ENCODE peak calls at places on chromosomes 5 and 9, in four cellular contexts. P is vagina, K is cardiac muscle cell, U is HCT116. N is an unnamed sample.

GRCh38 chr5:74810915-74811314 is 43.9 kb downstream of the NSA2 start:
- DNase-seq in P (no peak), K (no peak), U (no peak), N (no peak)

GRCh38 chr9:6226696-6227095 is 11.1 kb downstream of the IL33 start:
- DNase-seq in P (no peak), K (peak; percentile 85), U (no peak), N (no peak)

GRCh38 chr5:31048975-31049290 is 144.6 kb upstream of the CDH6 start:
- DNase-seq in P (no peak), K (peak; percentile 48), U (no peak), N (no peak)

GRCh38 chr9:16152276-16153065 is 599.6 kb downstream of the CCDC171 start:
- DNase-seq in P (peak; percentile 72), K (no peak), U (no peak), N (no peak)

GRCh38 chr9:92664394-92665152 is 5.4 kb downstream of the IPPK start:
- DNase-seq in P (peak; percentile 77), K (no peak), U (no peak), N (peak; percentile 6)

GRCh38 chr5:44807269-44807668 is 1.5 kb upstream of the MRPS30 start:
- DNase-seq in P (no peak), K (no peak), U (no peak), N (no peak)

GRCh38 chr5:14662721-14663120 is 1.8 kb upstream of the OTULIN start:
- DNase-seq in P (no peak), K (no peak), U (no peak), N (no peak)

GRCh38 chr5:109852371-109853160 is 162.8 kb downstream of the MAN2A1 start:
- DNase-seq in P (no peak), K (peak; percentile 11), U (no peak), N (peak; percentile 24)

GRCh38 chr5:5271606-5272321 is 131.6 kb downstream of the ADAMTS16 start:
- DNase-seq in P (no peak), K (peak; percentile 33), U (no peak), N (no peak)

GRCh38 chr5:5793560-5793959 is 371.1 kb downstream of the ICE1 start:
- DNase-seq in P (no peak), K (no peak), U (no peak), N (no peak)

DNA sequence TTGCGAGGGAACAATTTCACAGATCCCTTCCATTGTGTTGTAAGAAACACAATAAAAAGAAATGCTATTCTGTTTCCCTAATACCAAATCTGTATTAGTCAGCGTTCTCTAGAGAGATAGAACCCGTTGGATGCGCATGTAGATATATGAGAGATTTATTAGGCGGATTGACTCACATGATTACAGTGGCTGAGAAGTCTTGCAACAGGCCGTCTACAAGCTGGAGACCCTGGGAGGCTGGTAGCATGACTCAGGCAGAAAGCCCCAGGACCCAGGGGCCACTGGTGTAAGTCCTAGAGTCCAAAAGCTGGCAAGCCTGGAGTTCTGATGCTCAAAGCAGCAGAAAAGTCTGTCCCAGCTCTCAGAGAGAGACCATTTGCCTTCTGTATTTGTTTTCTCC is 18.4 kb upstream of the IL17B start:
- DNase-seq in P (no peak), K (peak; percentile 95), U (no peak), N (no peak)
- H3K4me1 ChIP-seq in P (peaks cover 16% of the 10 kb centered on the region), K (peaks cover 13% of the 10 kb centered on the region), U (peaks cover 5% of the 10 kb centered on the region), N (no peaks in the 10 kb centered on the region)

DNA sequence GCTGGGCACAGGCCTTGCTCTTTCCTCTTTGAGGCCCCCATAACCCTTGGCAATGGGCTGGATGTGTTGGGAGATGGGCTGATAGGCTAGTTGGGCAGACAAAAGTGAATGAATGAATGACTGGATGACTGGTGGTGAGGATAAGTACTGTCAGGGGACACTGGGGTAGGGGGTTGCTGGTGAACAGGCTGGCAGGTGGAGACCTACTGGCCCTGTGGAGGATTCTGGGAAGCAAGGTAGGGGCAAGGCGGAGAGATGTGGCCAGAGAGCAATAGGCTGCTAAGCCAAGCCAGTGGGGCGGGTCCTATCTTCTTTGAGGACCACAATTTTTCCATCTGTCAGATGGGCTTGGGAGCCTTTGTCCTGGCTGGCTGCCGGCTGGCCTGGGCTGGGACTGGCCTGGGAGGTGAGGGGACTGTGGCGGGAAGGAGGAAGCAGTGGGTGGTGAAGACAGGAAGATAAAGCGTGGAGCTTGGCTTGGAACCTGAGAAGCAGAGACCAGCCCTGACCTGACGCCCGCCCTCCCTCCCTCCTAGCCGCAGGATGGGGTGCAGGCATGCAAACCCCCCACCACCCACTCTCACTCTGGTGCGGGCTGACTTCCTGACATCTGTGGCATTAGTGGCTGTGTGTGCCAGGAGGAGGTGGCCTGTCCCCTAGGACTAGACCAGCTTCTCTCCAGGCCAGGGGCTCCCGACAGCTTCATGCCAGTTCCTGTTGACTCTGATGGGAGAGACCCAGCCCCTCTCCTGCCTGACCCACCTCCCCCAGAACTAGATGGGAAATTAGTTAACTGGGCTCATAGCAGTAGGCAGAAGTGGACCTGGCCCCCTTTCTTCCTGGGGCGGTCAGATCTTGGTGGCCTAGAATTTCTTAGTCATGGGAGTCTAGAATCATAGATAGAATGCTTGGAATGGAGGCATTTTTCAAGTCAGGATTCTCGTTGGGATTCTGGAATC is 9.5 kb downstream of the CXXC5 start:
- DNase-seq in P (no peak), K (peak; percentile 37), U (no peak), N (no peak)
- H3K4me1 ChIP-seq in P (peaks cover 100% of the 10 kb centered on the region), K (peaks cover 73% of the 10 kb centered on the region), U (peaks cover 98% of the 10 kb centered on the region), N (no peaks in the 10 kb centered on the region)

GRCh38 chr9:76297721-76298239 is 96.4 kb downstream of the RFK start:
- DNase-seq in P (peak; percentile 94), K (peak; percentile 63), U (no peak), N (no peak)

GRCh38 chr9:76298497-76299144 is 95.6 kb downstream of the RFK start:
- DNase-seq in P (no peak), K (no peak), U (no peak), N (no peak)

GRCh38 chr9:76302543-76302942 is 91.7 kb downstream of the RFK start:
- DNase-seq in P (no peak), K (no peak), U (no peak), N (no peak)

DNA sequence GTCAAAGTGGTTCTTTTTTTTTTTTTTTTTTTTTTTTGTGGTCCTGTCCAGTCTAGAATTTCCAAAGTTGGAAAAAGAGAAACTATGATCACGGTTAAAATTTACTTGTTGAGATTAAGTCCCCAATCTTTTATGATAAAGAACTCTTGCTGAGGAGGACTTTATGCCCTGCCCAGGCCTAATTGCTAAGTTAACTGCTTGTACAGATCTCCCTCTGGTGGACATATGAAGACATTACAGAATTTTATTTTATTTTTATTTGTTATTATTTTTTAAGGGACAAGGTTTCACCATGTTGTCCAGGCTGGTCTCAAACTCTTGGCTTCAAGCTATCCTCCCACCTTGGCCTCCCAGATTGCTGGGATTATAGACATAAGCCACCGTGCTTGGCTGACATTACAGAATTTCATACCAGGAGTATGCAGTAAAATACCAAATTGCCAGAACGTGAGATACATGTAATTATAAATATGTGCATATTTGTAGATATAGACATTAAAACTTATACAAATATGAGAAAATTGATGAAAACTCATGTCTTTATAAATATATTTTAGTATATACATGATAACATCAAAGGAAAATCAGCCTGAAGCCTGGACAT is 91.2 kb downstream of the RFK start:
- DNase-seq in P (no peak), K (peak; percentile 77), U (peak; percentile 29), N (peak; percentile 49)
- H3K4me1 ChIP-seq in P (no peaks in the 10 kb centered on the region), K (no peaks in the 10 kb centered on the region), U (no peaks in the 10 kb centered on the region), N (no peaks in the 10 kb centered on the region)

GRCh38 chr9:125889524-125890473 is 142.6 kb downstream of the PBX3 start:
- DNase-seq in P (no peak), K (peak; percentile 73), U (no peak), N (peak; percentile 32)

GRCh38 chr9:125886365-125886764 is 139.2 kb downstream of the PBX3 start:
- DNase-seq in P (no peak), K (no peak), U (no peak), N (no peak)

GRCh38 chr9:125890793-125891192 is 143.6 kb downstream of the PBX3 start:
- DNase-seq in P (no peak), K (no peak), U (no peak), N (no peak)

GRCh38 chr9:125888220-125888619 is 141.0 kb downstream of the PBX3 start:
- DNase-seq in P (no peak), K (peak; percentile 21), U (no peak), N (no peak)

DNA sequence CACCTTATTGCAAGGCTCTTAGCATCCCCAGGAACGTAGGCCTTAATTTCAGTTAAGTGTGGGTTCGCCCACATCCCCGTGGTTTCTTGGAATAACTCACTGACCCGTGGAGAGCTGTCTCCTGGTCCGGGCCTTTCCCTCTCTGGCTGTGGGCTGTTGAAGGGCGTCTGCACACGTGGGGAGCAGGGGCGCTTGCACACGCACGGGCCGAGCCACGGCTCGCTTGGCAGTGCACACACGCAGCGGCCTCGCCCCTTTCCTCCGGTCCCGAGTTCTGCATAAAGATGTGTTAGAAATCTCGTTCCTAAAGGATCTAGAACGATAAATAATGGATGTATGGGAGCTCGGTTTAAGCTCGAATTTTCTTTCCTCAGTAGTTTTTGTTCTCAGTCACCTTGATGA is 141.9 kb downstream of the PBX3 start:
- DNase-seq in P (no peak), K (peak; percentile 42), U (no peak), N (no peak)
- H3K4me1 ChIP-seq in P (peaks cover 15% of the 10 kb centered on the region), K (peaks cover 49% of the 10 kb centered on the region), U (no peaks in the 10 kb centered on the region), N (peaks cover 12% of the 10 kb centered on the region)

DNA sequence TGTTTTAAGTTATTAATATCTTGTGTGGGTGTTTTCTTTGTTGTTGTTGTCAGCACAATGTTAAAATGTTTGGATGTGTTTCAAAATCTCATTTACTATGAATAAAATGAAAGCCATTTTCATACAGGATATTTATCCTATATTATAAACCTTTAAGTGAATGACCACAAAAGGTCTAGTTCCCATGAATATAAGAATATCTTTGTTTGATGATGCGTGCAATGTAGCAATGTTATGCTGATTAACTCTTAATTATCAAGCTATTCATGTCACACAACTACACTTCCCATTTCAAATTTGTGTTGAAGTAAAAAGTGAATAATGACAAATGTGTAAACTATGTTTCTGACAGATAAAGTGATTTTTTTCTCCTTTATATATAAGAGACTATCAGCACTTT is 59.8 kb downstream of the MEF2C start:
- DNase-seq in P (no peak), K (no peak), U (no peak), N (no peak)
- H3K4me1 ChIP-seq in P (peaks cover 4% of the 10 kb centered on the region), K (peaks cover 40% of the 10 kb centered on the region), U (peaks cover 37% of the 10 kb centered on the region), N (peaks cover 4% of the 10 kb centered on the region)

GRCh38 chr9:133976191-133976861 is 15.8 kb downstream of the VAV2 start:
- DNase-seq in P (no peak), K (no peak), U (no peak), N (no peak)

GRCh38 chr9:133978226-133979123 is 13.6 kb downstream of the VAV2 start:
- DNase-seq in P (no peak), K (no peak), U (no peak), N (no peak)

GRCh38 chr9:133977421-133978201 is 14.5 kb downstream of the VAV2 start:
- DNase-seq in P (no peak), K (no peak), U (no peak), N (no peak)

GRCh38 chr9:133975511-133975910 is 16.6 kb downstream of the VAV2 start:
- DNase-seq in P (no peak), K (no peak), U (no peak), N (no peak)

DNA sequence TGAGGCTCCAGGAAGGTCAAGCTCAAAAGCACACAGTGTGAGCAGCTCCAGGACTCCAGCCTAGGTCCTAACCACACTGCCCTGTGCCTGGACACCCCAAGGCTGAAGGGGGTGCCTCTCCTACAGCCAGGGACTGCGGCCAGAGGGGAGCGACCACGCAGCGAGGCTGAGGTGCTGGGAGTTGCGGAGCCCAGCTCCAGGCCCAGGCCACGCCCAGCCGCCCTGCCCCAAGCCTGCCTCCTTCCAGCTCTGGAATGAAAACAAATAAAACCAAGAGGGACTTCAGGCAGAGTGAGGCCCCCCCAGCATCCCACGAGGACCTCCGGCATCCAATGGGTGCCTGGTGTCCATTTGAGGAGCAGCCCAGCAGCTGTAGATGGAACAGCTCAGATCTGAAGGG is 15.2 kb downstream of the VAV2 start:
- DNase-seq in P (no peak), K (no peak), U (no peak), N (no peak)
- H3K4me1 ChIP-seq in P (peaks cover 33% of the 10 kb centered on the region), K (peaks cover 10% of the 10 kb centered on the region), U (no peaks in the 10 kb centered on the region), N (no peaks in the 10 kb centered on the region)

GRCh38 chr9:114898741-114899140 is 31.6 kb downstream of the TNFSF8 start:
- DNase-seq in P (no peak), K (peak; percentile 29), U (no peak), N (peak; percentile 66)
- H3K4me1 ChIP-seq in P (peaks cover 13% of the 10 kb centered on the region), K (no peaks in the 10 kb centered on the region), U (peaks cover 3% of the 10 kb centered on the region), N (peaks cover 91% of the 10 kb centered on the region)

GRCh38 chr5:172838151-172838875 is 4.3 kb downstream of the ERGIC1 start:
- DNase-seq in P (no peak), K (no peak), U (no peak), N (no peak)
- H3K4me1 ChIP-seq in P (peaks cover 61% of the 10 kb centered on the region), K (no peaks in the 10 kb centered on the region), U (peaks cover 29% of the 10 kb centered on the region), N (peaks cover 48% of the 10 kb centered on the region)